ENCODE peak calls at places on chromosomes 1 and 21, in six cellular contexts. F is HepG2, T is HCT116, K is H1, H is GM12878, Q is K562. E is an unnamed sample.

GRCh38 chr1:46203738-46204405 is 738 bp downstream of the LURAP1 start:
- DNase-seq in F (no peak), T (no peak), K (no peak), H (no peak), Q (no peak), E (no peak)

GRCh38 chr1:2918441-2918840 is 102.8 kb upstream of the ACTRT2 start:
- DNase-seq in F (no peak), T (no peak), K (no peak), H (no peak), Q (no peak), E (no peak)

GRCh38 chr1:56963667-56964066 is 2.1 kb downstream of the C8B start:
- DNase-seq in F (no peak), T (no peak), K (no peak), H (no peak), Q (no peak), E (no peak)

GRCh38 chr1:163472267-163472666 is 150.5 kb downstream of the NUF2 start:
- DNase-seq in F (no peak), T (no peak), K (no peak), H (no peak), Q (no peak), E (no peak)

GRCh38 chr1:155226910-155227260 is 18.4 kb downstream of the MTX1 start:
- DNase-seq in F (peak; percentile 38), T (no peak), K (peak; percentile 80), H (no peak), Q (peak; percentile 79), E (no peak)

GRCh38 chr1:53327183-53327941 is 508 bp downstream of the LRP8 start:
- DNase-seq in F (peak; percentile 15), T (no peak), K (peak; percentile 76), H (no peak), Q (peak; percentile 62), E (peak; percentile 36)

GRCh38 chr1:225626698-225627097 is 26.2 kb downstream of the ENAH start:
- DNase-seq in F (no peak), T (no peak), K (no peak), H (no peak), Q (no peak), E (no peak)

GRCh38 chr1:232508161-232508661 is 121.7 kb downstream of the SIPA1L2 start:
- DNase-seq in F (no peak), T (no peak), K (no peak), H (no peak), Q (no peak), E (no peak)

GRCh38 chr1:87224209-87224608 is 104.5 kb upstream of the LMO4 start:
- DNase-seq in F (no peak), T (peak; percentile 46), K (no peak), H (no peak), Q (no peak), E (no peak)

GRCh38 chr1:149915429-149916192 is 2.0 kb downstream of the SV2A start:
- DNase-seq in F (no peak), T (no peak), K (no peak), H (no peak), Q (peak; percentile 81), E (no peak)

GRCh38 chr1:206933333-206933945 is 11.7 kb upstream of the FCMR start:
- DNase-seq in F (no peak), T (peak; percentile 34), K (peak; percentile 86), H (no peak), Q (peak; percentile 71), E (no peak)

GRCh38 chr1:100710881-100711660 is 8.5 kb upstream of the VCAM1 start:
- DNase-seq in F (no peak), T (no peak), K (no peak), H (no peak), Q (no peak), E (no peak)

GRCh38 chr1:203307690-203308126 is 2.4 kb downstream of the BTG2 start:
- DNase-seq in F (no peak), T (no peak), K (peak; percentile 56), H (no peak), Q (no peak), E (no peak)

GRCh38 chr1:85894651-85895050 is 186.4 kb upstream of the ZNHIT6 start:
- DNase-seq in F (peak; percentile 25), T (peak; percentile 18), K (peak; percentile 50), H (peak; percentile 3), Q (peak; percentile 14), E (peak; percentile 23)

GRCh38 chr1:244796719-244797406 is 38.6 kb upstream of the COX20 start:
- DNase-seq in F (peak; percentile 51), T (peak; percentile 35), K (peak; percentile 77), H (no peak), Q (peak; percentile 80), E (peak; percentile 68)

GRCh38 chr1:100249155-100249536 is 488 bp downstream of the DBT start:
- DNase-seq in F (no peak), T (no peak), K (no peak), H (no peak), Q (peak; percentile 37), E (no peak)

GRCh38 chr1:246488674-246489073 is 18.4 kb downstream of the SMYD3 start:
- DNase-seq in F (no peak), T (no peak), K (no peak), H (no peak), Q (no peak), E (no peak)

GRCh38 chr1:47664356-47664755 is 226.5 kb downstream of the FOXD2 start:
- DNase-seq in F (no peak), T (no peak), K (no peak), H (no peak), Q (no peak), E (no peak)

DNA sequence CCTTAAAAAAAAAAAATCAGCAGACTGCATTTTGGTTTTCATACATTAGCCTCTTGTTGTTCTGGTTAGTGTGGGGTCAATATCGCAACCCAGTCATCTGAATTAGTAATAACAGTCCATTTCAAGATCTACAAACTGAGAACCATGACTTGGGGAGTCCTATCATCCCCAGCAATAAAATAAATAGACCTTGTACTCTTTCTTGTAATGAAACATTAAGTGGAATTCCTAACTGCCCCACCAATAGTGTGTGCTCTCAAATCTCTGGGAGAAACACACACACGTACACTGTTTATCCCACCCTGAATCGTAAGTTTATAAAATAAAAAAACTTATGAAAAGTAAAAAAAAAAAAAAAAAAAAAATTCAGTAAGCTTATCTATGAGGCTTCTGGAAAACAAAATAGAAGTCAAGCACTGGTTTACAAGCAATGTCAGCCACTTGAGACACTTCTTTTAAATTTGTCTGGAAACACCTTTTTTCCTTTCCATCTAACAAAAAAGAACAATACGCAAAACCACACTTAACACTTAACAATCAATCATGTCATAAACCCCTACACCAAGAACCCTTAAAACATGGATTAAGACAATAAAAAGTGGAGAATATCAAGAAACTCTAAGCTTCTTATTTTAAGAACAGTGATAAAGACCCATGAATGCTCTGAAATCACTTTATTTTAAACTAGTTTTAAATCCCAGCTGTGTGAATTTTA is 53.1 kb downstream of the PUM1 start:
- DNase-seq in F (no peak), T (no peak), K (no peak), H (no peak), Q (no peak), E (no peak)
- TF ChIP-seq YY1 in F (no peak), T (no peak), K (no peak), H (no peak), Q (no peak), E (no peak)

GRCh38 chr1:208668991-208669390 is 424.8 kb upstream of the PLXNA2 start:
- DNase-seq in F (no peak), T (no peak), K (no peak), H (no peak), Q (no peak), E (peak; percentile 28)
- TF ChIP-seq ZNF274 in F (no peak), T (no peak), K (no peak), H (no peak), Q (no peak), E (no peak)

GRCh38 chr1:33181038-33181861 is 593 bp downstream of the TRIM62 start:
- DNase-seq in F (no peak), T (no peak), K (peak; percentile 78), H (no peak), Q (peak; percentile 39), E (no peak)
- TF ChIP-seq YY1 in F (peak; percentile 11), T (no peak), K (no peak), H (no peak), Q (no peak), E (no peak)

DNA sequence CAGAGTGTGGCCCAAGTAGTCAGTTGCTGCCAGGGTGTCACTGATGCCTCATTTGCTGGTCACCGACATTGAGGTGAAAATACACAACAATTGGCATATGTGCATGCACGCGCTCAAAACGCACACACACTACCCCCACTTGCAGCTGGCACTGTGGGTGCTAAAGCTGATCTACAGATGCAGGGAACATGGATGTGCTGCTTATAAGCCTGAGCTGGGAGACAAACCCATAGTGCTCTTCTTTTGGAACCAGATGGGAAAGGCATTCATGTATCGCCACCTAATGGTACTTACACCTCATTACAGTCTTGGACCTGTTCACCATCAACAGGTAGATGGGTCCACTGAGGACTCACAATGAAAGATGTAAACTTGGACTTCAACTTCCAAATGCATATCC is 70.3 kb upstream of the CAMK1G start:
- DNase-seq in F (peak; percentile 24), T (peak; percentile 48), K (peak; percentile 50), H (no peak), Q (peak; percentile 49), E (peak; percentile 69)
- TF ChIP-seq ZNF274 in F (no peak), T (no peak), K (no peak), H (no peak), Q (no peak), E (no peak)

DNA sequence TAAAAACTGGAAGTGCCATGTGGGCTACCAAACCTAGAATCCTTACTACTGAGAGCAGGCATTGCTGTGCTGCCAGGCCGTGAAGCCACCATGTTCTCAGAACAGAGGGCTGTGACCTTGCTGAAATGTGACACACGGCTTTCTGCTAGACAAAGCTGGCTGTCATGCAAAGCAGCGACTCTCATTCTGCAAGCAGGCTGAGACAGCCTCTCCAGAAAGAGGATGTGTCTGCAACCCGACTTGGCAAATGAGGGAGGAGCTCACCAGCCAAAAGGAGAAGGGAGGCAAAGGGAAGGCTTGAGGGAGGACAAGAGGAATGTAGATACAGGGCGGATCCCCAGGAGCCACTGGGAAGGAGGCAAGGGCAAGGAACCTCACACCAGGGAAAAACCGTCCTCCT is 85.7 kb upstream of the KRTAP19-8 start:
- DNase-seq in F (no peak), T (no peak), K (no peak), H (no peak), Q (no peak), E (peak; percentile 36)
- TF ChIP-seq YY1 in F (no peak), T (no peak), K (no peak), H (no peak), Q (no peak), E (no peak)